ENCODE peak calls at places on chromosomes 2 and 18, in seven cellular contexts. G is lower lobe of right lung; K is ovary; P is K562; T is stimulated activated CD4-positive, alpha-beta T cell treated with anti-CD3 and anti-CD28 coated beads, Interleukin-12 subunit alpha, Interleukin-12 subunit beta, amount 100 ng/mL, for 24 hours; Z is upper lobe of right lung; S is retina. A is an unnamed sample.

GRCh38 chr2:84905181-84906107 is at the start of gene TMSB10:
- DNase-seq in Z (peak), S (peak), K (peak), P (peak), T (peak), G (peak), A (peak)

GRCh38 chr2:173596226-173596625 is 241.6 kb downstream of the CDCA7 start:
- DNase-seq in P (no peak), K (no peak), T (no peak), Z (no peak), G (no peak), S (no peak), A (no peak)

GRCh38 chr2:222300725-222301295 is 2.0 kb upstream of the PAX3 start:
- DNase-seq in P (no peak), G (no peak), Z (no peak), S (peak), T (no peak), K (no peak), A (no peak)

GRCh38 chr2:129861666-129862288 is 117.7 kb upstream of the RAB6C start:
- DNase-seq in T (no peak), Z (no peak), P (no peak), G (no peak), K (no peak), S (no peak), A (no peak)

GRCh38 chr2:121565389-121566250 is 34.9 kb downstream of the RNU4ATAC start:
- DNase-seq in Z (no peak), G (no peak), T (no peak), K (no peak), P (no peak), S (peak), A (no peak)

GRCh38 chr2:950627-950992 is at the start of gene SNTG2:
- DNase-seq in Z (no peak), P (peak), G (no peak), S (no peak), T (peak), K (no peak), A (peak)

GRCh38 chr2:234739061-234739460 is 212.8 kb upstream of the SH3BP4 start:
- DNase-seq in G (no peak), Z (no peak), K (no peak), P (no peak), T (no peak), S (no peak), A (no peak)

GRCh38 chr18:37956020-37956419 is 390.4 kb upstream of the CELF4 start:
- DNase-seq in K (no peak), S (no peak), T (no peak), P (no peak), G (no peak), Z (no peak), A (no peak)

GRCh38 chr2:36770542-36771287 is 74.2 kb downstream of the VIT start:
- DNase-seq in T (peak), G (peak), Z (no peak), P (peak), K (no peak), S (no peak), A (no peak)

GRCh38 chr2:173451137-173451536 is 96.5 kb downstream of the CDCA7 start:
- DNase-seq in S (peak), K (no peak), Z (no peak), T (no peak), P (no peak), G (no peak), A (no peak)

GRCh38 chr2:46379213-46380037 is 82.2 kb downstream of the EPAS1 start:
- DNase-seq in S (no peak), Z (no peak), T (no peak), K (no peak), P (no peak), G (no peak), A (no peak)

GRCh38 chr2:175926272-175926671 is 75.8 kb downstream of the LNPK start:
- DNase-seq in T (no peak), S (no peak), G (no peak), P (no peak), K (no peak), Z (no peak), A (no peak)

GRCh38 chr2:120218181-120218580 is 5.0 kb downstream of the TMEM185B start:
- DNase-seq in P (no peak), K (no peak), Z (no peak), S (no peak), T (no peak), G (no peak), A (no peak)